ENCODE peak calls at places on chromosome 7, in seven cellular contexts. U is trophoblast cell, H is H9, K is IMR-90, D is mesendoderm, T is H1, W is mesenchymal stem cell. S is an unnamed sample.

GRCh38 chr7:21368317-21368716 is 59.6 kb upstream of the SP4 start:
- DNase-seq in U (no peak), H (no peak), K (no peak), D (no peak), T (no peak), W (no peak), S (no peak)

GRCh38 chr7:42219447-42219846 is 17.6 kb downstream of the GLI3 start:
- DNase-seq in U (no peak), H (no peak), K (no peak), D (no peak), T (no peak), W (no peak), S (no peak)

GRCh38 chr7:27151945-27152815 is at the start of gene HOXA3:
- DNase-seq in U (no peak), H (no peak), K (peak), D (no peak), T (no peak), W (peak), S (no peak)

GRCh38 chr7:18753972-18754610 is 258.5 kb downstream of the HDAC9 start:
- DNase-seq in U (no peak), H (no peak), K (peak), D (no peak), T (no peak), W (peak), S (no peak)

GRCh38 chr7:4764402-4765007 is 10.9 kb upstream of the AP5Z1 start:
- DNase-seq in U (no peak), H (no peak), K (no peak), D (no peak), T (no peak), W (no peak), S (no peak)

GRCh38 chr7:78489851-78490250 is 691.3 kb downstream of the PHTF2 start:
- DNase-seq in U (no peak), H (no peak), K (no peak), D (no peak), T (no peak), W (no peak), S (no peak)

GRCh38 chr7:156123362-156123761 is 311.1 kb upstream of the SHH start:
- DNase-seq in U (no peak), H (no peak), K (no peak), D (no peak), T (no peak), W (no peak), S (no peak)

GRCh38 chr7:55276896-55277295 is 88.2 kb upstream of the LANCL2 start:
- DNase-seq in U (no peak), H (no peak), K (no peak), D (no peak), T (no peak), W (no peak), S (no peak)

GRCh38 chr7:141652691-141653090 is 49.3 kb downstream of the DENND11 start:
- DNase-seq in U (no peak), H (peak), K (no peak), D (no peak), T (no peak), W (no peak), S (no peak)

GRCh38 chr7:145845345-145845744 is 271.3 kb upstream of the CNTNAP2 start:
- DNase-seq in U (no peak), H (no peak), K (no peak), D (no peak), T (no peak), W (no peak), S (no peak)

GRCh38 chr7:5284304-5285281 is 1.9 kb downstream of the SLC29A4 start:
- DNase-seq in U (no peak), H (peak), K (no peak), D (peak), T (peak), W (peak), S (no peak)

GRCh38 chr7:122438001-122438400 is 133.5 kb upstream of the FEZF1 start:
- DNase-seq in U (no peak), H (no peak), K (no peak), D (no peak), T (no peak), W (no peak), S (peak)

GRCh38 chr7:123125231-123125630 is 74.5 kb downstream of the SLC13A1 start:
- DNase-seq in U (no peak), H (no peak), K (no peak), D (no peak), T (no peak), W (no peak), S (no peak)

GRCh38 chr7:112204072-112204775 is 2.0 kb downstream of the DOCK4 start:
- DNase-seq in U (no peak), H (no peak), K (no peak), D (peak), T (no peak), W (peak), S (no peak)

GRCh38 chr7:45065031-45065995 is 23.5 kb downstream of the NACAD start:
- DNase-seq in U (no peak), H (no peak), K (no peak), D (no peak), T (no peak), W (no peak), S (no peak)

GRCh38 chr7:105024734-105025133 is 10.7 kb downstream of the KMT2E start:
- DNase-seq in U (no peak), H (no peak), K (peak), D (no peak), T (no peak), W (peak), S (no peak)

GRCh38 chr7:18399624-18400235 is 95.8 kb upstream of the HDAC9 start:
- DNase-seq in U (no peak), H (peak), K (peak), D (peak), T (no peak), W (peak), S (no peak)

GRCh38 chr7:42831051-42831952 is 80.6 kb downstream of the C7orf25 start:
- DNase-seq in U (peak), H (peak), K (peak), D (peak), T (no peak), W (peak), S (peak)

GRCh38 chr7:116113310-116113709 is 82.7 kb upstream of the TFEC start:
- DNase-seq in U (no peak), H (no peak), K (no peak), D (no peak), T (no peak), W (no peak), S (no peak)
- H3K18ac ChIP-seq in U (no peak), H (no peak), K (no peak), D (no peak), T (no peak), W (no peak), S (no peak)

GRCh38 chr7:99881370-99881769 is 4.5 kb upstream of the OR2AE1 start:
- DNase-seq in U (no peak), H (no peak), K (no peak), D (no peak), T (no peak), W (no peak), S (no peak)
- H3K18ac ChIP-seq in U (no peak), H (no peak), K (no peak), D (no peak), T (no peak), W (no peak), S (no peak)

DNA sequence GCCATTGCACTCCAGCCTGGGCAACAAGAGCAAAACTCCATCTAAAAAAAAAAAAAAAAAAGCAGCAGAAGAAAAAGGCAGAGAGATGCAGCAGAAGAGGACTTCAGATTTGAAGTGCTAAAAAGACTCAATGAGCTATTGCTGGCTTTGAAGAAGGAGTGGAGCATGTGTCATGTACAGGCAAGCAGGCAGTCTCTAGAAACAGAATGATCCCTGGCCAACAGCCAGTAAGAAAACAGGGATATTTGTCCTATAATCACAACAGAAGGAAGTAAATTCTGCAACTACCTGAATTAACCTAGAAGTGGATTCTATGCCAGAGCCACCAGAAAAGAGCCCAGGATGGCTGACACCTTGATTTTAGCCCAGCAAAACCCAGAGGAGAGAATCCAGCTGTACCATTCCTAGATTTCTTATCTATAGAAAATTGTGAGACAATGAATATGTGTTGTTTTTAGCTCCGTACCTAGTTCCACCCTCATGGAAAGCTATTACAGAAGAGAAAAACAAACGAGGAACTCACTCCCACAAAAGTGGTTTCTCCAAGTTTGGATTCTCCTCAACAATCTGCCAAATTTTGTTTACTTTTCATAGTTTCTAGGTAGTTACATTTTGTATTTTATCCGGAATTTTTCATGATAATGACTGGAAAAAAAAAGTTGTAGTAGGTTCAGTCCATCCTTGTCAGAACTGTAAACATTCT is 198.2 kb upstream of the GNAI1 start:
- DNase-seq in U (no peak), H (no peak), K (peak), D (no peak), T (no peak), W (no peak), S (no peak)
- H3K18ac ChIP-seq in U (no peak), H (no peak), K (no peak), D (no peak), T (no peak), W (no peak), S (no peak)

GRCh38 chr7:148944935-148945934 is 61.1 kb upstream of the EZH2 start:
- DNase-seq in U (peak), H (no peak), K (peak), D (no peak), T (no peak), W (peak), S (no peak)
- H3K18ac ChIP-seq in U (no peak), H (no peak), K (no peak), D (no peak), T (no peak), W (no peak), S (no peak)

DNA sequence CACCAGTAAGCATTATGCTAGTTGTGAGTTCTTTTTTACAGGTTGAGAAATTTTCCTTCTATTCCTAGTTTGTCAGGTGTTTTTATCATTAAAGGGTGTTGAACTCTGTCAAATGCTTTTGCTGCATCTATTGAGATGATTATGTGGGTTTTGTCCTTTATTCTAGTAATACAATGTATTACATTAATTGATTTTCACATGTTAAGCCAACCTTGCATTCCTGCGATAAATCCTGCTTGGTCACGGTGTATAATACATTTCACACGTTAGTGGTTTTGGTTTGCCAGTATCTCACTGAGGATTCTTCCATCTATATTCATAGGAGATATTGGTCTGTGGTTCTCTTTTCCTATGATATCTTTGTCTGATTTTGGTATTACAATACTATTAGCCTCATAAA is 136.0 kb downstream of the UBE2H start:
- DNase-seq in U (no peak), H (no peak), K (no peak), D (no peak), T (no peak), W (no peak), S (no peak)
- H3K18ac ChIP-seq in U (no peak), H (no peak), K (no peak), D (no peak), T (no peak), W (no peak), S (no peak)

DNA sequence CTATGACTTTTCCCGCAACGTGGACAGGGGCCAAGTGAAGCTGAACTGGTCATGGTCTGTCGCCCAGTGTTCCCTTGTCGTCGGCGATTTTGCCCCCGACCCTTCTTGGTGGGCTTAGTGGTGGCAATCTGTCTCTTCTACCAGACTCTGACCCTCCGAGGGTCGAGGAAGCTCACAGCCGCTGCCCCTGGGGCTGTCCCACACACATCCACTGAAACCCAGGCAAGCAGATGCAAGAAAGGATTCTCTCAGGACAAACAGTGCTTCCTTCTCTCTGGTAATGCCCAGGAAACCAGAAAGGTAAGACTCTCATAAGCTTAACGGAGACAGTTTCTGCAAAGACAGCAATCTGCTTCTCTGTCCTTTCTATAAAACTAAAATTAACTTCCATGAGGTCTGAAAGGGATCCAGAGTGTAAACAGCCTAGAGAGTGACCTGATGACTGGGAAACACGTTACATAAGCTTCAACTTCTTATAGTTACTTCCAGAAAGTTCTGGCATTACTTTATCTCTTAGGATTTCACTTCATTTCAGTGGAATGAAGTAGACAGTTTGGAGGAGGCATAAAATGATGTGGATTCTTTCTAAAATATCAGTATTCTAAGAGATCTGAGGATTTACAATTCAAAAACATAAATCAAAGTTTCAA is 1.2 kb downstream of the CPED1 start:
- DNase-seq in U (no peak), H (no peak), K (peak), D (no peak), T (no peak), W (peak), S (no peak)
- H3K18ac ChIP-seq in U (no peak), H (no peak), K (peak), D (no peak), T (no peak), W (peak), S (no peak)

GRCh38 chr7:29657288-29657687 is 93.7 kb downstream of the PRR15 start:
- DNase-seq in U (no peak), H (no peak), K (no peak), D (no peak), T (no peak), W (no peak), S (no peak)
- H3K18ac ChIP-seq in U (no peak), H (no peak), K (no peak), D (no peak), T (no peak), W (no peak), S (no peak)

GRCh38 chr7:24784292-24784691 is 27.0 kb upstream of the GSDME start:
- DNase-seq in U (no peak), H (no peak), K (no peak), D (no peak), T (no peak), W (no peak), S (no peak)

GRCh38 chr7:24778543-24779282 is 21.4 kb upstream of the GSDME start:
- DNase-seq in U (no peak), H (no peak), K (peak), D (no peak), T (no peak), W (peak), S (no peak)

GRCh38 chr7:24783731-24784130 is 26.5 kb upstream of the GSDME start:
- DNase-seq in U (no peak), H (no peak), K (no peak), D (no peak), T (no peak), W (no peak), S (no peak)

GRCh38 chr7:24779283-24779655 is 22.0 kb upstream of the GSDME start:
- DNase-seq in U (no peak), H (no peak), K (no peak), D (no peak), T (no peak), W (no peak), S (no peak)

GRCh38 chr7:24781106-24781505 is 23.8 kb upstream of the GSDME start:
- DNase-seq in U (no peak), H (no peak), K (no peak), D (no peak), T (no peak), W (no peak), S (no peak)
- H3K18ac ChIP-seq in U (no peak), H (no peak), K (no peak), D (no peak), T (no peak), W (no peak), S (no peak)

DNA sequence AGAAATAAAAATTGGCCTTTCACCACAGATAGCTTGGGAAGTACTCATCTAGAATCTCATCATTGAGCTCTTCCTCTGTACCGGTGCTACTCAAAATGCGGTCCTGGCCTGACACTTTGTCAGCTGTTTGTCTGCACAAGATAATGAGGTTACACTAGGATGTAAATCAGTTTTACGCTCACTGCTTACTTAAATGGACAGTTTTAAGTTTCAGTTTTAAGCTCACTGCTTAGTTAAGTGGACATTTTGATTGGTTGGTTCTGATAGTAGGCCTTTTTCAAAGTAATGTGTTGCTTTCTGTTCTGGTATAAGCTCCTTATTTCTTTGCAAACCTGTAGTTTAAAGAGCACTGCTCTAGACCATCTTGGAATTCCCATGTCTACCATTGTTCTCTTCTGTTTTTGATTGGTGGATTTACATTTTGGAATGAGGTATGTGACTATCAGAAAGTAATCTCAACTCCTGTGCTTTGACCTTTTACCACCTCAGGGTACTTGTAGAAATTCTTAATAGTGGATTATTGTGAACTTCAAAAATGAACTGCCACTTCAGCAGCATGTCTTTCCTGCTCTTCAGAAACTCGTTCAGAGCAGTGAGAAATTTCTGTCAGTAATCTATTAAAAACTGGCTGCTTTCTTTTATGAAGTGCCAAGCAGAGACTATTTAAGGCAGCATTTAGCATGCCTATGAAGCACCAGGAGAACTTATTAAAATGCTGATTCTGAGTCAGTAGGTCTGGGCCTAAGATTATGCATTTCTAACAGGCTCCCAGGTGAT is 55.0 kb downstream of the C1GALT1 start:
- DNase-seq in U (no peak), H (no peak), K (no peak), D (no peak), T (no peak), W (peak), S (no peak)
- H3K18ac ChIP-seq in U (no peak), H (no peak), K (no peak), D (no peak), T (no peak), W (no peak), S (no peak)